ENCODE peak calls at places on chromosomes 3 and 15, in ten cellular contexts. One of them, this sample, is unnamed.
A peak's percentile ranks its signal among the peaks of the same experiment; 100 is the strongest.

GRCh38 chr15:23994273-23994672 is 307.2 kb upstream of the NDN start:
- DNase-seq in bronchial epithelial cell: no peak
- DNase-seq in endodermal cell: peak; percentile 48
- DNase-seq in CD8-positive, alpha-beta T cell: no peak
- DNase-seq in tibial nerve: no peak
- DNase-seq in heart left ventricle: no peak
- DNase-seq in pancreas: no peak
- DNase-seq in psoas muscle: no peak
- DNase-seq in mucosa of descending colon: no peak
- DNase-seq in GM06990: no peak
- DNase-seq in this sample: no peak

GRCh38 chr15:45991863-45992262 is 357.0 kb downstream of the SQOR start:
- DNase-seq in mucosa of descending colon: no peak
- DNase-seq in bronchial epithelial cell: no peak
- DNase-seq in GM06990: no peak
- DNase-seq in endodermal cell: no peak
- DNase-seq in heart left ventricle: no peak
- DNase-seq in CD8-positive, alpha-beta T cell: no peak
- DNase-seq in psoas muscle: no peak
- DNase-seq in pancreas: no peak
- DNase-seq in tibial nerve: no peak
- DNase-seq in this sample: no peak

GRCh38 chr3:37197810-37198371 is 23.5 kb upstream of the LRRFIP2 start:
- DNase-seq in bronchial epithelial cell: peak; percentile 78
- DNase-seq in pancreas: no peak
- DNase-seq in psoas muscle: no peak
- DNase-seq in GM06990: no peak
- DNase-seq in heart left ventricle: no peak
- DNase-seq in tibial nerve: no peak
- DNase-seq in CD8-positive, alpha-beta T cell: no peak
- DNase-seq in endodermal cell: no peak
- DNase-seq in mucosa of descending colon: no peak
- DNase-seq in this sample: no peak

GRCh38 chr3:31562525-31562924 is 29.8 kb downstream of the STT3B start:
- DNase-seq in mucosa of descending colon: peak; percentile 43
- DNase-seq in bronchial epithelial cell: no peak
- DNase-seq in tibial nerve: no peak
- DNase-seq in heart left ventricle: no peak
- DNase-seq in psoas muscle: peak; percentile 33
- DNase-seq in endodermal cell: peak; percentile 92
- DNase-seq in CD8-positive, alpha-beta T cell: peak; percentile 44
- DNase-seq in GM06990: no peak
- DNase-seq in pancreas: no peak
- DNase-seq in this sample: no peak

GRCh38 chr15:34514251-34514760 is 69.1 kb downstream of the GOLGA8B start:
- DNase-seq in bronchial epithelial cell: no peak
- DNase-seq in psoas muscle: peak; percentile 74
- DNase-seq in GM06990: peak; percentile 50
- DNase-seq in heart left ventricle: peak; percentile 80
- DNase-seq in pancreas: peak; percentile 72
- DNase-seq in endodermal cell: peak; percentile 81
- DNase-seq in tibial nerve: no peak
- DNase-seq in CD8-positive, alpha-beta T cell: peak; percentile 24
- DNase-seq in mucosa of descending colon: peak; percentile 54
- DNase-seq in this sample: peak; percentile 76

GRCh38 chr3:10889206-10889960 is 73.4 kb downstream of the SLC6A11 start:
- DNase-seq in mucosa of descending colon: no peak
- DNase-seq in bronchial epithelial cell: peak; percentile 90
- DNase-seq in tibial nerve: no peak
- DNase-seq in CD8-positive, alpha-beta T cell: no peak
- DNase-seq in GM06990: no peak
- DNase-seq in pancreas: no peak
- DNase-seq in heart left ventricle: no peak
- DNase-seq in endodermal cell: no peak
- DNase-seq in psoas muscle: no peak
- DNase-seq in this sample: no peak

GRCh38 chr3:188635258-188636038 is 481.5 kb downstream of the LPP start:
- DNase-seq in pancreas: no peak
- DNase-seq in mucosa of descending colon: no peak
- DNase-seq in heart left ventricle: no peak
- DNase-seq in CD8-positive, alpha-beta T cell: no peak
- DNase-seq in endodermal cell: no peak
- DNase-seq in GM06990: no peak
- DNase-seq in tibial nerve: no peak
- DNase-seq in psoas muscle: no peak
- DNase-seq in bronchial epithelial cell: peak; percentile 55
- DNase-seq in this sample: no peak

GRCh38 chr15:69034352-69034751 is 19.9 kb downstream of the NOX5 start:
- DNase-seq in mucosa of descending colon: no peak
- DNase-seq in GM06990: no peak
- DNase-seq in tibial nerve: no peak
- DNase-seq in psoas muscle: no peak
- DNase-seq in endodermal cell: no peak
- DNase-seq in heart left ventricle: no peak
- DNase-seq in pancreas: no peak
- DNase-seq in bronchial epithelial cell: peak; percentile 94
- DNase-seq in CD8-positive, alpha-beta T cell: no peak
- DNase-seq in this sample: no peak

GRCh38 chr15:45644437-45644836 is 9.6 kb downstream of the SQOR start:
- DNase-seq in tibial nerve: no peak
- DNase-seq in pancreas: no peak
- DNase-seq in endodermal cell: no peak
- DNase-seq in GM06990: no peak
- DNase-seq in CD8-positive, alpha-beta T cell: no peak
- DNase-seq in heart left ventricle: no peak
- DNase-seq in mucosa of descending colon: no peak
- DNase-seq in psoas muscle: no peak
- DNase-seq in bronchial epithelial cell: peak; percentile 47
- DNase-seq in this sample: no peak

GRCh38 chr3:69081583-69082262 is 1.6 kb upstream of the UBA3 start:
- DNase-seq in mucosa of descending colon: no peak
- DNase-seq in pancreas: no peak
- DNase-seq in GM06990: no peak
- DNase-seq in bronchial epithelial cell: peak; percentile 68
- DNase-seq in tibial nerve: no peak
- DNase-seq in heart left ventricle: no peak
- DNase-seq in endodermal cell: peak; percentile 57
- DNase-seq in psoas muscle: no peak
- DNase-seq in CD8-positive, alpha-beta T cell: no peak
- DNase-seq in this sample: peak; percentile 37

GRCh38 chr15:79615754-79616153 is 183.6 kb downstream of the MINAR1 start:
- DNase-seq in heart left ventricle: peak; percentile 55
- DNase-seq in pancreas: no peak
- DNase-seq in GM06990: no peak
- DNase-seq in bronchial epithelial cell: no peak
- DNase-seq in psoas muscle: no peak
- DNase-seq in tibial nerve: no peak
- DNase-seq in mucosa of descending colon: no peak
- DNase-seq in CD8-positive, alpha-beta T cell: no peak
- DNase-seq in endodermal cell: no peak
- DNase-seq in this sample: no peak

GRCh38 chr3:193978030-193978429 is 157.9 kb upstream of the HES1 start:
- DNase-seq in psoas muscle: no peak
- DNase-seq in tibial nerve: no peak
- DNase-seq in GM06990: no peak
- DNase-seq in endodermal cell: no peak
- DNase-seq in mucosa of descending colon: no peak
- DNase-seq in CD8-positive, alpha-beta T cell: no peak
- DNase-seq in pancreas: no peak
- DNase-seq in bronchial epithelial cell: peak; percentile 88
- DNase-seq in heart left ventricle: no peak
- DNase-seq in this sample: no peak

GRCh38 chr3:78868570-78868969 is 899.2 kb downstream of the ROBO1 start:
- DNase-seq in pancreas: no peak
- DNase-seq in GM06990: no peak
- DNase-seq in heart left ventricle: no peak
- DNase-seq in CD8-positive, alpha-beta T cell: no peak
- DNase-seq in bronchial epithelial cell: no peak
- DNase-seq in endodermal cell: no peak
- DNase-seq in mucosa of descending colon: no peak
- DNase-seq in psoas muscle: no peak
- DNase-seq in tibial nerve: no peak
- DNase-seq in this sample: no peak

GRCh38 chr3:29447946-29448632 is 167.2 kb downstream of the RBMS3 start:
- DNase-seq in heart left ventricle: no peak
- DNase-seq in bronchial epithelial cell: peak; percentile 68
- DNase-seq in tibial nerve: no peak
- DNase-seq in CD8-positive, alpha-beta T cell: no peak
- DNase-seq in mucosa of descending colon: no peak
- DNase-seq in psoas muscle: no peak
- DNase-seq in endodermal cell: no peak
- DNase-seq in GM06990: no peak
- DNase-seq in pancreas: no peak
- DNase-seq in this sample: no peak

GRCh38 chr3:112247900-112248299 is 46.1 kb downstream of the SLC9C1 start:
- DNase-seq in CD8-positive, alpha-beta T cell: no peak
- DNase-seq in psoas muscle: no peak
- DNase-seq in mucosa of descending colon: no peak
- DNase-seq in pancreas: no peak
- DNase-seq in GM06990: peak; percentile 63
- DNase-seq in tibial nerve: no peak
- DNase-seq in heart left ventricle: no peak
- DNase-seq in bronchial epithelial cell: no peak
- DNase-seq in endodermal cell: no peak
- DNase-seq in this sample: no peak

GRCh38 chr3:12196684-12197083 is 38.0 kb upstream of the TIMP4 start:
- DNase-seq in CD8-positive, alpha-beta T cell: no peak
- DNase-seq in GM06990: no peak
- DNase-seq in psoas muscle: no peak
- DNase-seq in heart left ventricle: no peak
- DNase-seq in endodermal cell: no peak
- DNase-seq in mucosa of descending colon: no peak
- DNase-seq in pancreas: no peak
- DNase-seq in bronchial epithelial cell: no peak
- DNase-seq in tibial nerve: no peak
- DNase-seq in this sample: no peak

GRCh38 chr15:56390739-56391267 is 25.6 kb downstream of the TEX9 start:
- DNase-seq in GM06990: no peak
- DNase-seq in psoas muscle: no peak
- DNase-seq in endodermal cell: no peak
- DNase-seq in pancreas: no peak
- DNase-seq in mucosa of descending colon: no peak
- DNase-seq in CD8-positive, alpha-beta T cell: no peak
- DNase-seq in tibial nerve: no peak
- DNase-seq in heart left ventricle: no peak
- DNase-seq in bronchial epithelial cell: no peak
- DNase-seq in this sample: no peak

GRCh38 chr3:181384970-181385369 is 326.8 kb upstream of the SOX2 start:
- DNase-seq in bronchial epithelial cell: peak; percentile 48
- DNase-seq in pancreas: no peak
- DNase-seq in heart left ventricle: no peak
- DNase-seq in CD8-positive, alpha-beta T cell: no peak
- DNase-seq in endodermal cell: peak; percentile 55
- DNase-seq in psoas muscle: no peak
- DNase-seq in mucosa of descending colon: no peak
- DNase-seq in GM06990: no peak
- DNase-seq in tibial nerve: no peak
- DNase-seq in this sample: peak; percentile 28

GRCh38 chr3:8517490-8517889 is 15.9 kb downstream of the LMCD1 start:
- DNase-seq in GM06990: no peak
- DNase-seq in CD8-positive, alpha-beta T cell: no peak
- DNase-seq in pancreas: no peak
- DNase-seq in endodermal cell: no peak
- DNase-seq in mucosa of descending colon: no peak
- DNase-seq in tibial nerve: no peak
- DNase-seq in bronchial epithelial cell: no peak
- DNase-seq in heart left ventricle: no peak
- DNase-seq in psoas muscle: no peak
- DNase-seq in this sample: no peak

GRCh38 chr3:47324278-47324865 is 41.6 kb downstream of the KLHL18 start:
- DNase-seq in bronchial epithelial cell: peak; percentile 68
- DNase-seq in pancreas: no peak
- DNase-seq in heart left ventricle: no peak
- DNase-seq in psoas muscle: no peak
- DNase-seq in GM06990: no peak
- DNase-seq in CD8-positive, alpha-beta T cell: peak; percentile 32
- DNase-seq in endodermal cell: peak; percentile 90
- DNase-seq in mucosa of descending colon: no peak
- DNase-seq in tibial nerve: peak; percentile 80
- DNase-seq in this sample: peak; percentile 72
- TF ChIP-seq CTCF in bronchial epithelial cell: peak; percentile 73
- TF ChIP-seq CTCF in pancreas: peak; percentile 54
- TF ChIP-seq CTCF in heart left ventricle: peak; percentile 80
- TF ChIP-seq CTCF in psoas muscle: peak; percentile 72
- TF ChIP-seq CTCF in GM06990: peak; percentile 74
- TF ChIP-seq CTCF in CD8-positive, alpha-beta T cell: peak; percentile 70
- TF ChIP-seq CTCF in endodermal cell: peak; percentile 88
- TF ChIP-seq CTCF in mucosa of descending colon: peak; percentile 25
- TF ChIP-seq CTCF in tibial nerve: peak; percentile 66
- TF ChIP-seq CTCF in this sample: peak; percentile 21

GRCh38 chr15:78340243-78341056 is at the start of gene CRABP1:
- DNase-seq in pancreas: peak; percentile 54
- DNase-seq in mucosa of descending colon: no peak
- DNase-seq in GM06990: no peak
- DNase-seq in heart left ventricle: no peak
- DNase-seq in psoas muscle: no peak
- DNase-seq in CD8-positive, alpha-beta T cell: no peak
- DNase-seq in endodermal cell: peak; percentile 89
- DNase-seq in bronchial epithelial cell: no peak
- DNase-seq in tibial nerve: no peak
- DNase-seq in this sample: no peak
- H3K4me3 ChIP-seq in pancreas: no peak within 1 kb of the TSS
- H3K4me3 ChIP-seq in mucosa of descending colon: no peak within 1 kb of the TSS
- H3K4me3 ChIP-seq in GM06990: no peak within 1 kb of the TSS
- H3K4me3 ChIP-seq in heart left ventricle: no peak within 1 kb of the TSS
- H3K4me3 ChIP-seq in psoas muscle: peak within 1 kb of the TSS; percentile 32
- H3K4me3 ChIP-seq in CD8-positive, alpha-beta T cell: no peak within 1 kb of the TSS
- H3K4me3 ChIP-seq in endodermal cell: peak within 1 kb of the TSS; percentile 79
- H3K4me3 ChIP-seq in bronchial epithelial cell: no peak within 1 kb of the TSS
- H3K4me3 ChIP-seq in tibial nerve: peak within 1 kb of the TSS; percentile 31
- H3K4me3 ChIP-seq in this sample: peak within 1 kb of the TSS; percentile 12

DNA sequence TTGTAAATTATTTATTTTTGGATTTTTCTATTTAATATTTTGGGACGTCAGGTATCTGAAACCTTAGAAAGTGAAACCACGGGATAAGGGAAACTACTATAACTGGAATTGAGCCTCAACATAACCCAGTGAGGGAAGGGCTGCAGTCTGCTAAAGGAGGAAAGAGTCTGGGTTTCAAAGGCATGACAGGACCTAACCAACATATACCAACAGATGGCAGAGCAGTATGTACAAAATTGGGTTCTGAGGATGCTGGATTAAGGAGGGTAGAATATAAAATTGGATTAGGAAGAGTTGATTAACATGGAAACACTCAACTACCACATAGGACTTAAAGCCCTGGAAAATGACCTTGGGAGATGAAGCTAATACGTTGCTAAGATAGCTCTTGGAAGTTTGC is 603.5 kb downstream of the MECOM start:
- DNase-seq in heart left ventricle: no peak
- DNase-seq in CD8-positive, alpha-beta T cell: no peak
- DNase-seq in bronchial epithelial cell: peak; percentile 14
- DNase-seq in pancreas: no peak
- DNase-seq in mucosa of descending colon: no peak
- DNase-seq in GM06990: no peak
- DNase-seq in tibial nerve: no peak
- DNase-seq in psoas muscle: no peak
- DNase-seq in endodermal cell: no peak
- DNase-seq in this sample: no peak
- TF ChIP-seq CTCF in heart left ventricle: no peak
- TF ChIP-seq CTCF in CD8-positive, alpha-beta T cell: no peak
- TF ChIP-seq CTCF in bronchial epithelial cell: peak; percentile 11
- TF ChIP-seq CTCF in pancreas: no peak
- TF ChIP-seq CTCF in mucosa of descending colon: no peak
- TF ChIP-seq CTCF in GM06990: no peak
- TF ChIP-seq CTCF in tibial nerve: no peak
- TF ChIP-seq CTCF in psoas muscle: no peak
- TF ChIP-seq CTCF in endodermal cell: peak; percentile 43
- TF ChIP-seq CTCF in this sample: no peak

GRCh38 chr3:53071882-53072431 is 26.1 kb upstream of the SFMBT1 start:
- DNase-seq in tibial nerve: no peak
- DNase-seq in pancreas: peak; percentile 38
- DNase-seq in endodermal cell: no peak
- DNase-seq in CD8-positive, alpha-beta T cell: no peak
- DNase-seq in mucosa of descending colon: no peak
- DNase-seq in heart left ventricle: no peak
- DNase-seq in psoas muscle: no peak
- DNase-seq in bronchial epithelial cell: no peak
- DNase-seq in GM06990: no peak
- DNase-seq in this sample: no peak
- H3K4me3 ChIP-seq in tibial nerve: peak overlapping the region; percentile 81
- H3K4me3 ChIP-seq in pancreas: peak overlapping the region; percentile 69
- H3K4me3 ChIP-seq in endodermal cell: no peak overlapping the region
- H3K4me3 ChIP-seq in CD8-positive, alpha-beta T cell: peak overlapping the region; percentile 86
- H3K4me3 ChIP-seq in mucosa of descending colon: no peak overlapping the region
- H3K4me3 ChIP-seq in heart left ventricle: no peak overlapping the region
- H3K4me3 ChIP-seq in psoas muscle: peak overlapping the region; percentile 81
- H3K4me3 ChIP-seq in bronchial epithelial cell: no peak overlapping the region
- H3K4me3 ChIP-seq in GM06990: no peak overlapping the region
- H3K4me3 ChIP-seq in this sample: no peak overlapping the region